ENCODE peak calls at places on chromosomes 4 and X, in five cellular contexts. D is H7, S is Calu3, G is GM03348, Z is GDM1. Y is an unnamed sample.

GRCh38 chrX:69424910-69425309 is 79.2 kb upstream of the NALF2 start:
- DNase-seq in D (no peak), S (no peak), Z (no peak), G (no peak), Y (no peak)

GRCh38 chr4:94304365-94304971 is 38.2 kb downstream of the HPGDS start:
- DNase-seq in Z (peak), D (peak), S (peak), G (peak), Y (peak)

GRCh38 chr4:129641179-129641578 is 545.2 kb downstream of the C4orf33 start:
- DNase-seq in G (peak), D (peak), Z (peak), S (peak), Y (peak)

GRCh38 chr4:182802621-182803020 is 114.6 kb downstream of the DCTD start:
- DNase-seq in G (no peak), S (no peak), D (no peak), Z (no peak), Y (no peak)

GRCh38 chr4:114606240-114606639 is 7.6 kb downstream of the UGT8 start:
- DNase-seq in Z (no peak), S (peak), D (peak), G (no peak), Y (no peak)

GRCh38 chr4:48237996-48238645 is 31.5 kb downstream of the TEC start:
- DNase-seq in S (peak), D (no peak), Z (no peak), G (no peak), Y (peak)

GRCh38 chr4:77434299-77435092 is 171.1 kb upstream of the CXCL13 start:
- DNase-seq in G (no peak), S (no peak), D (no peak), Z (no peak), Y (no peak)

GRCh38 chr4:5366421-5366820 is 315.1 kb downstream of the STK32B start:
- DNase-seq in S (no peak), D (no peak), Z (no peak), G (peak), Y (peak)

GRCh38 chr4:143438710-143439109 is 74.8 kb upstream of the SMARCA5 start:
- DNase-seq in S (no peak), D (no peak), Z (peak), G (no peak), Y (peak)

GRCh38 chrX:29940750-29941149 is 274.6 kb upstream of the MAGEB2 start:
- DNase-seq in Z (no peak), D (no peak), S (no peak), G (no peak), Y (peak)

GRCh38 chrX:123884809-123885408 is 25.1 kb downstream of the XIAP start:
- DNase-seq in Z (no peak), D (peak), G (peak), S (peak), Y (peak)

GRCh38 chrX:15758140-15758539 is 20.1 kb downstream of the CA5B start:
- DNase-seq in S (no peak), G (no peak), D (no peak), Z (no peak), Y (no peak)

GRCh38 chr4:6453688-6453990 is 18.8 kb downstream of the PPP2R2C start:
- DNase-seq in S (no peak), D (no peak), Z (no peak), G (no peak), Y (no peak)

Y was measured in A673.